ENCODE peak calls at places on chromosome 5, in six cellular contexts. C, E, W, Q, M and I are unnamed samples.

GRCh38 chr5:142610176-142611001 is 75.5 kb downstream of the FGF1 start:
- DNase-seq in C (no peak), E (no peak), W (no peak), Q (no peak), M (no peak), I (no peak)

GRCh38 chr5:40914835-40915234 is 5.5 kb downstream of the C7 start:
- DNase-seq in C (no peak), E (no peak), W (peak), Q (no peak), M (no peak), I (peak)

GRCh38 chr5:148992265-148992664 is 70.6 kb downstream of the SH3TC2 start:
- DNase-seq in C (no peak), E (no peak), W (no peak), Q (no peak), M (no peak), I (no peak)

GRCh38 chr5:142757564-142757963 is 12.6 kb upstream of the ARHGAP26 start:
- DNase-seq in C (no peak), E (no peak), W (no peak), Q (no peak), M (no peak), I (no peak)

GRCh38 chr5:81014348-81014747 is 54.2 kb downstream of the RASGRF2 start:
- DNase-seq in C (no peak), E (no peak), W (peak), Q (no peak), M (no peak), I (no peak)

GRCh38 chr5:141734501-141735231 is 52.6 kb upstream of the ARAP3 start:
- DNase-seq in C (peak), E (no peak), W (peak), Q (no peak), M (peak), I (peak)

GRCh38 chr5:171667341-171668096 is 118.1 kb upstream of the SMIM23 start:
- DNase-seq in C (peak), E (peak), W (peak), Q (no peak), M (peak), I (peak)

GRCh38 chr5:63263409-63263808 is 684.8 kb downstream of the LRRC70 start:
- DNase-seq in C (no peak), E (no peak), W (no peak), Q (no peak), M (no peak), I (no peak)

GRCh38 chr5:67998709-67999251 is 216.8 kb upstream of the PIK3R1 start:
- DNase-seq in C (no peak), E (peak), W (peak), Q (peak), M (peak), I (peak)

GRCh38 chr5:154315196-154315595 is 124.7 kb downstream of the GALNT10 start:
- DNase-seq in C (no peak), E (no peak), W (no peak), Q (no peak), M (no peak), I (no peak)

GRCh38 chr5:103587185-103587748 is 24.7 kb upstream of the NUDT12 start:
- DNase-seq in C (no peak), E (no peak), W (peak), Q (no peak), M (no peak), I (no peak)

GRCh38 chr5:41921874-41922273 is 3.2 kb upstream of the FBXO4 start:
- DNase-seq in C (no peak), E (no peak), W (peak), Q (no peak), M (no peak), I (peak)

GRCh38 chr5:109705596-109705995 is 15.9 kb downstream of the MAN2A1 start:
- DNase-seq in C (no peak), E (no peak), W (peak), Q (no peak), M (no peak), I (peak)

GRCh38 chr5:81424728-81425127 is 30.8 kb upstream of the ACOT12 start:
- DNase-seq in C (no peak), E (no peak), W (peak), Q (no peak), M (no peak), I (no peak)

GRCh38 chr5:75671506-75671905 is 45.7 kb downstream of the POC5 start:
- DNase-seq in C (no peak), E (no peak), W (no peak), Q (no peak), M (no peak), I (no peak)

GRCh38 chr5:22649076-22649475 is 204.1 kb downstream of the CDH12 start:
- DNase-seq in C (no peak), E (no peak), W (no peak), Q (no peak), M (no peak), I (no peak)

GRCh38 chr5:142325677-142326479 is 1.1 kb upstream of the SPRY4 start:
- DNase-seq in C (peak), E (peak), W (peak), Q (peak), M (no peak), I (peak)

GRCh38 chr5:89313044-89313443 is 430.1 kb upstream of the MEF2C start:
- DNase-seq in C (no peak), E (no peak), W (peak), Q (no peak), M (peak), I (peak)

GRCh38 chr5:99879791-99880511 is 655.2 kb upstream of the FAM174A start:
- DNase-seq in C (no peak), E (no peak), W (no peak), Q (no peak), M (no peak), I (no peak)

GRCh38 chr5:145464194-145464593 is 370.9 kb downstream of the PRELID2 start:
- DNase-seq in C (no peak), E (no peak), W (no peak), Q (no peak), M (no peak), I (no peak)

GRCh38 chr5:72296251-72296650 is 23.8 kb downstream of the MRPS27 start:
- DNase-seq in C (no peak), E (no peak), W (no peak), Q (no peak), M (no peak), I (no peak)

GRCh38 chr5:76820491-76820890 is 1.7 kb downstream of the F2RL1 start:
- DNase-seq in C (no peak), E (no peak), W (no peak), Q (no peak), M (no peak), I (no peak)

GRCh38 chr5:168552146-168552545 is 23.0 kb downstream of the FBLL1 start:
- DNase-seq in C (no peak), E (no peak), W (peak), Q (no peak), M (peak), I (peak)

GRCh38 chr5:122192883-122193496 is 63.6 kb downstream of the ZNF474 start:
- DNase-seq in C (peak), E (no peak), W (peak), Q (no peak), M (peak), I (peak)

GRCh38 chr5:135135530-135136201 is 101.6 kb upstream of the PITX1 start:
- DNase-seq in C (peak), E (peak), W (peak), Q (peak), M (no peak), I (peak)

GRCh38 chr5:15763754-15764153 is 263.8 kb downstream of the FBXL7 start:
- DNase-seq in C (no peak), E (no peak), W (no peak), Q (no peak), M (no peak), I (no peak)

GRCh38 chr5:82794876-82795275 is 282.3 kb downstream of the TMEM167A start:
- DNase-seq in C (no peak), E (no peak), W (no peak), Q (no peak), M (no peak), I (no peak)

GRCh38 chr5:6950250-6950649 is 237.0 kb downstream of the TENT4A start:
- DNase-seq in C (no peak), E (no peak), W (no peak), Q (no peak), M (no peak), I (no peak)

GRCh38 chr5:115875447-115875846 is 33.7 kb downstream of the AP3S1 start:
- DNase-seq in C (peak), E (no peak), W (no peak), Q (no peak), M (no peak), I (no peak)

GRCh38 chr5:92372766-92373165 is 989.6 kb upstream of the ARRDC3 start:
- DNase-seq in C (no peak), E (no peak), W (peak), Q (no peak), M (no peak), I (no peak)

GRCh38 chr5:147645172-147645571 is 135.3 kb upstream of the DPYSL3 start:
- DNase-seq in C (no peak), E (no peak), W (no peak), Q (no peak), M (no peak), I (no peak)

GRCh38 chr5:124599048-124599973 is 147.1 kb downstream of the ZNF608 start:
- DNase-seq in C (no peak), E (no peak), W (peak), Q (no peak), M (no peak), I (peak)

GRCh38 chr5:147303976-147304375 is 69.2 kb downstream of the STK32A start:
- DNase-seq in C (no peak), E (no peak), W (peak), Q (no peak), M (peak), I (no peak)

GRCh38 chr5:123752576-123752975 is 240.6 kb downstream of the CSNK1G3 start:
- DNase-seq in C (no peak), E (no peak), W (peak), Q (no peak), M (peak), I (peak)

GRCh38 chr5:61256474-61256873 is 75.6 kb upstream of the ZSWIM6 start:
- DNase-seq in C (no peak), E (peak), W (no peak), Q (peak), M (no peak), I (no peak)

GRCh38 chr5:112921031-112921832 is 795 bp downstream of the REEP5 start:
- DNase-seq in C (peak), E (peak), W (peak), Q (peak), M (no peak), I (peak)

GRCh38 chr5:146020100-146020499 is 83.7 kb downstream of the SH3RF2 start:
- DNase-seq in C (no peak), E (no peak), W (no peak), Q (no peak), M (no peak), I (no peak)

GRCh38 chr5:178117911-178118310 is 4.6 kb downstream of the N4BP3 start:
- DNase-seq in C (no peak), E (no peak), W (no peak), Q (no peak), M (no peak), I (no peak)
- H3K4me3 ChIP-seq in C (no peak), E (no peak), W (no peak), Q (no peak), M (no peak), I (no peak)

DNA sequence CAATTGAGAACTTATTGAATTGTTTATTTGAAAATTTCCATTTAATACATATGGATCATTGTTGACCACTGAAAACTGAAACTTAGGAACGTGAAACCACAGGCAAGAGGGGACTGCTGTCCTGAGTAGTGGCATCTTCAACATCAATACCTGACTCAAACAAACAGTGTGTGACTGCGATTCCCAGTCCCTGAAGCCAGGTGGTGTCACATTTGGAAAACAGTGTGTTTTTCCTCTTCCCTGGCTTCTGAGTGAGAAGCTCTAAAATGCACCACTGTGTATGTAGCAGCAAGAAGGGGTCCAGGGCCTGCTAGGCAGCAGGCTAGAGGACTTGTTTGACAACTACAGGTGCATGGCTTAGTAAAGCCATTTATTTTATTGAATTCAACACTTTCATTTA is 10.8 kb downstream of the GAPT start:
- DNase-seq in C (no peak), E (no peak), W (no peak), Q (no peak), M (no peak), I (no peak)
- TF ChIP-seq CTCF in C (peak), E (no peak), W (no peak), Q (no peak), M (no peak), I (no peak)

DNA sequence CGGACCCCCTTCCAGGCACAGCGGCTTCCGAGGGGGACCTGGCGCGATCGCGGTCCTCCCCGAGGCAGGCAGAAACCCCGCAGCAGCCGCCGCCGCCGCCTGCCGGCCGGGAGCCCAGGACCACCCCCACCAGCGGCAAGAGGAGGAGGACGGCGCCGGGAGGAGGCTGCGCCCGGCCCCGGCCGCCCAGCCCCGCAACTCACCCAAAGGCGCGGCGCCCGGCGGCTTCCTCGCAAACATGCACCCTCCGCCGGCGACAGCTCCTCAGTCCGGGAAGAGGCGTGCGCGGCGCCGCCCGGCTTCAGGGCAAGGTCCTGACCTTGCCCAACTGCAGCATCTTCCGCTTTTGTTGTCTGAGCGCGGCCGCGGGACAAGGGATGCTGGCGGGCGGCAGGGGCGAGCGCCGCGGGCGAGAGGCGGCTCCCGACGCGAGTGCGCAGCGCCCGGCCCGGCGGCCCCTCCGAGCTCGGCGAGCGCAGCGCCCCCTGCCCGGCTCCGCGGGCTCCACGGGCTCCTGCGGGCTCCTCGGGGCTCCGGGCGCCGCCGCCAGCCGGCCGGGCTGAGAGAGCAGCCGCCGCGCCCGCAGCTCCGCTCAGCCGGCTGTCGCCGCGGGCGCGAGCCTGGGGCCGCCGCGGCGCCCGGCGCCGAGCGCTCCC is 504 bp downstream of the CTNND2 start:
- DNase-seq in C (peak), E (peak), W (peak), Q (no peak), M (no peak), I (no peak)
- H3K4me3 ChIP-seq in C (peak), E (peak), W (peak), Q (no peak), M (no peak), I (peak)

DNA sequence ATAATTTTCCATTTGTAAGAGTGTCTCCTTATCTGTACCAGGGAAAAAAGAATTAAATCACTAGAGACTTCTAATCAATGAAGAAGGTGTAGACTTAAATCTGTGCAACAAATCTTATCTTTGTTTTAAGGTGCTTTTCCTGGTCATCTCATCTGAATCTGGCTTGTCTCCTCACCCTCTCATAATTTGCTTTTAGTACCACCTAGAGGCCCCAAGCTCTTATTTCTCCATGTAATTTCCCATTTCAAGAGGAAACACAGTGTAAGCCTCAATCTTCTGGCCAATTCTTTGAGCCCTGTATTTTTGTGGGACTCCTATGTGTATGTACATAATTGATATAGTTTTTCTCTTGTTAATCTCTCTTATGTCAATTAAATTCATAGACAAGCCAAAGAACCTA is 1975.3 kb upstream of the CDH6 start:
- DNase-seq in C (no peak), E (no peak), W (no peak), Q (no peak), M (no peak), I (no peak)
- TF ChIP-seq CTCF in C (peak), E (no peak), W (no peak), Q (no peak), M (no peak), I (no peak)

DNA sequence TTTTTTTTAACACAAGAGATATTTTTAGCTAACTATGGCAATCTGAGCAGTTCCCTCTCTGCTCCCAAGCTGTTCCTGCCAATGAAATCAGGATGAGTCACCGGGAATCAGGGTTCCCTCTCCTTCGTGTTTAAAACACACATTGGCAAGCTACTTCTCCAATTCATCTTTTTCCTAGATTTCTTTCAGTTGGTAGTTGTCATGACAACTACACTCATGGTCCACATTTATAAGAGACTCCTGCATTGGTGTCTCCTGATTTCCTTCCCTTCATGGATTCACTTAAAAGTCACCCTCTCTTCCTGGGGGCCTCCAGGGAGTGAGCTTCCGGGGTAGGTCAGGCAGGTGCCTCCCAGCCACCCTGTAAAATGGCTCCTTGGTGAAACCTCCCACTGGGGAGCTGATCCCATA is 72.3 kb upstream of the NIPAL4 start:
- DNase-seq in C (no peak), E (peak), W (peak), Q (no peak), M (peak), I (peak)
- H3K4me3 ChIP-seq in C (no peak), E (no peak), W (peak), Q (no peak), M (no peak), I (no peak)

DNA sequence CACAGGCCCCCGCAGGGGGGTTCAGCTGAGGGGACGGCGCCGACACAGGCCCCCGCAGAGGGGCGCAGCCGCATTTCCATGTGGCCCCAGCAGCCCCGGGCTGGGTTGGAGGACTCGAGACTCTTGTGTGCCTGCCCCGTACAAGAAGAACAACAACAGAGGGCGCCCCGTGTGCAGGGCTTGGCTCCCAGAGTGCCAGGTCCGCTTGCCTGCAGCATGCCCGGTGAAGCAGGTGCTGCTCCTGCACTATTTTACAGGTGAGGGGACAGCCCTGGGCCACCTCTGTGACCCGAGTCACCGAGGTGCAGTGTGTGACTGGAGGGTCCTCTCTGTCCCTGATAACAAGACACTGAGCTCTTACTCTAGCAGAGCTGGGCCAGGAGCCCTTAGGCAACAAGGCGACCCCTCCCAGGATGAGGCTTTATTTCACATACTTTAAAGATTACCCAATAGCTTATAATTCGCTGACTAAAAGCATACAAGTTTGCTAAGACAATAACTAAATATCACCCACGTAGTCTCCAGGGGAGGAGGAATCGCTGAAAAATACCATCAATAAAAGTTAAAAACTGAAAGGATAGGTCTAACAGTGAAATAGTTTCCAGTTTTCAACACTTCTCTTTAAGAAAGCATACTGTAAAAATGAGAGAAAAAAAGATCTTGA is 41.7 kb upstream of the SLC9A3 start:
- DNase-seq in C (peak), E (no peak), W (no peak), Q (peak), M (no peak), I (no peak)
- TF ChIP-seq CTCF in C (peak), E (no peak), W (no peak), Q (no peak), M (no peak), I (no peak)